ENCODE peak calls at places on chromosomes 2 and 18, in five cellular contexts. J is HTR-8/SVneo, N is T1000, G is WTC11, F is IMR-90. A is an unnamed sample.

GRCh38 chr2:189407161-189407943 is 33.9 kb upstream of the WDR75 start:
- DNase-seq in G (no peak), F (peak), N (no peak), J (peak), A (no peak)

GRCh38 chr18:8362863-8363262 is 246.4 kb upstream of the RAB12 start:
- DNase-seq in J (no peak), N (no peak), F (no peak), G (no peak), A (no peak)

GRCh38 chr2:122020377-122020776 is 264.9 kb downstream of the TSN start:
- DNase-seq in J (no peak), G (no peak), F (no peak), N (no peak), A (no peak)

GRCh38 chr2:107354143-107354542 is 468.2 kb upstream of the ST6GAL2 start:
- DNase-seq in G (no peak), J (no peak), N (no peak), F (no peak), A (no peak)

GRCh38 chr2:3456125-3456524 is 63.2 kb downstream of the ADI1 start:
- DNase-seq in J (no peak), F (no peak), N (no peak), G (no peak), A (no peak)

GRCh38 chr18:58222439-58223125 is 178.6 kb downstream of the NEDD4L start:
- DNase-seq in N (no peak), G (no peak), J (no peak), F (peak), A (no peak)

GRCh38 chr2:30193104-30193681 is 38.1 kb upstream of the LBH start:
- DNase-seq in J (no peak), F (peak), N (no peak), G (no peak), A (no peak)

GRCh38 chr2:42100696-42101585 is 53.1 kb downstream of the PKDCC start:
- DNase-seq in G (peak), F (peak), N (no peak), J (no peak), A (no peak)

GRCh38 chr2:58221909-58222308 is 19.2 kb downstream of the FANCL start:
- DNase-seq in J (no peak), N (no peak), G (no peak), F (no peak), A (no peak)

GRCh38 chr2:20565623-20566236 is 85.2 kb downstream of the HS1BP3 start:
- DNase-seq in J (no peak), N (no peak), F (no peak), G (no peak), A (no peak)

GRCh38 chr2:69789129-69789528 is 40.3 kb upstream of the GMCL1 start:
- DNase-seq in G (no peak), N (no peak), F (peak), J (peak), A (no peak)

GRCh38 chr2:214557884-214558283 is 147.0 kb downstream of the VWC2L start:
- DNase-seq in N (no peak), F (no peak), G (no peak), J (no peak), A (no peak)

GRCh38 chr2:28009732-28010131 is 119.2 kb downstream of the BABAM2 start:
- DNase-seq in N (no peak), F (peak), J (no peak), G (no peak), A (peak)

GRCh38 chr2:278312-278932 is 9.5 kb downstream of the ALKAL2 start:
- DNase-seq in G (no peak), J (no peak), N (no peak), F (no peak), A (no peak)

GRCh38 chr2:160042054-160042453 is 20.4 kb downstream of the PLA2R1 start:
- DNase-seq in N (no peak), J (no peak), F (no peak), G (no peak), A (no peak)

GRCh38 chr2:51290725-51291124 is 258.8 kb upstream of the NRXN1 start:
- DNase-seq in N (no peak), J (no peak), F (peak), G (no peak), A (no peak)

GRCh38 chr2:238240761-238241711 is 1.2 kb upstream of the HES6 start:
- DNase-seq in F (no peak), J (peak), G (peak), N (no peak), A (no peak)

GRCh38 chr2:134335601-134336000 is 81.7 kb downstream of the MGAT5 start:
- DNase-seq in N (no peak), F (no peak), G (no peak), J (no peak), A (no peak)

GRCh38 chr18:47893047-47893446 is 37.4 kb downstream of the SMAD2 start:
- DNase-seq in G (no peak), J (peak), N (no peak), F (no peak), A (no peak)

GRCh38 chr18:11114653-11115052 is 34.7 kb downstream of the PIEZO2 start:
- DNase-seq in N (no peak), G (no peak), J (peak), F (peak), A (no peak)

GRCh38 chr2:112087346-112088020 is 32.4 kb downstream of the TMEM87B start:
- DNase-seq in J (no peak), F (no peak), G (no peak), N (no peak), A (no peak)

GRCh38 chr2:23381084-23381483 is 3.9 kb upstream of the KLHL29 start:
- DNase-seq in G (no peak), N (peak), J (peak), F (peak), A (peak)

A was measured in SK-MEL-5.